ENCODE peak calls at places on chromosomes 3 and 15, in seven cellular contexts. One of them, this sample, is unnamed.

GRCh38 chr15:66780172-66780972 is 78.3 kb downstream of the SMAD6 start:
- DNase-seq in activated naive CD4-positive, alpha-beta T cell treated with anti-CD3 and anti-CD28 coated beads, Interleukin-2, amount 50 U/mL, for 72 hours: no peak
- DNase-seq in activated CD4-positive, alpha-beta memory T cell treated with anti-CD3 and anti-CD28 coated beads for 36 hours: no peak
- DNase-seq in Calu3: peak
- DNase-seq in EL: peak
- DNase-seq in fibroblast of mammary gland: peak
- DNase-seq in HS-5: peak
- DNase-seq in this sample: no peak

GRCh38 chr15:81288616-81289015 is 35.3 kb downstream of the STARD5 start:
- DNase-seq in activated naive CD4-positive, alpha-beta T cell treated with anti-CD3 and anti-CD28 coated beads, Interleukin-2, amount 50 U/mL, for 72 hours: no peak
- DNase-seq in activated CD4-positive, alpha-beta memory T cell treated with anti-CD3 and anti-CD28 coated beads for 36 hours: no peak
- DNase-seq in Calu3: no peak
- DNase-seq in EL: no peak
- DNase-seq in fibroblast of mammary gland: no peak
- DNase-seq in HS-5: no peak
- DNase-seq in this sample: no peak

GRCh38 chr3:16350041-16350952 is 85.3 kb downstream of the OXNAD1 start:
- DNase-seq in activated naive CD4-positive, alpha-beta T cell treated with anti-CD3 and anti-CD28 coated beads, Interleukin-2, amount 50 U/mL, for 72 hours: no peak
- DNase-seq in activated CD4-positive, alpha-beta memory T cell treated with anti-CD3 and anti-CD28 coated beads for 36 hours: no peak
- DNase-seq in Calu3: no peak
- DNase-seq in EL: peak
- DNase-seq in fibroblast of mammary gland: peak
- DNase-seq in HS-5: peak
- DNase-seq in this sample: no peak

GRCh38 chr15:73781038-73781925 is 28.1 kb upstream of the INSYN1 start:
- DNase-seq in activated naive CD4-positive, alpha-beta T cell treated with anti-CD3 and anti-CD28 coated beads, Interleukin-2, amount 50 U/mL, for 72 hours: no peak
- DNase-seq in activated CD4-positive, alpha-beta memory T cell treated with anti-CD3 and anti-CD28 coated beads for 36 hours: peak
- DNase-seq in Calu3: peak
- DNase-seq in EL: peak
- DNase-seq in fibroblast of mammary gland: peak
- DNase-seq in HS-5: no peak
- DNase-seq in this sample: peak

GRCh38 chr3:29637093-29637492 is 356.2 kb downstream of the RBMS3 start:
- DNase-seq in activated naive CD4-positive, alpha-beta T cell treated with anti-CD3 and anti-CD28 coated beads, Interleukin-2, amount 50 U/mL, for 72 hours: no peak
- DNase-seq in activated CD4-positive, alpha-beta memory T cell treated with anti-CD3 and anti-CD28 coated beads for 36 hours: no peak
- DNase-seq in Calu3: no peak
- DNase-seq in EL: no peak
- DNase-seq in fibroblast of mammary gland: peak
- DNase-seq in HS-5: no peak
- DNase-seq in this sample: no peak

GRCh38 chr3:187669675-187670504 is at the start of gene SST:
- DNase-seq in activated naive CD4-positive, alpha-beta T cell treated with anti-CD3 and anti-CD28 coated beads, Interleukin-2, amount 50 U/mL, for 72 hours: no peak
- DNase-seq in activated CD4-positive, alpha-beta memory T cell treated with anti-CD3 and anti-CD28 coated beads for 36 hours: peak
- DNase-seq in Calu3: peak
- DNase-seq in EL: peak
- DNase-seq in fibroblast of mammary gland: peak
- DNase-seq in HS-5: no peak
- DNase-seq in this sample: peak

GRCh38 chr3:49294343-49294742 is 17.3 kb upstream of the C3orf62 start:
- DNase-seq in activated naive CD4-positive, alpha-beta T cell treated with anti-CD3 and anti-CD28 coated beads, Interleukin-2, amount 50 U/mL, for 72 hours: no peak
- DNase-seq in activated CD4-positive, alpha-beta memory T cell treated with anti-CD3 and anti-CD28 coated beads for 36 hours: no peak
- DNase-seq in Calu3: no peak
- DNase-seq in EL: no peak
- DNase-seq in fibroblast of mammary gland: no peak
- DNase-seq in HS-5: no peak
- DNase-seq in this sample: no peak

GRCh38 chr15:51796777-51797474 is 32.5 kb upstream of the TMOD3 start:
- DNase-seq in activated naive CD4-positive, alpha-beta T cell treated with anti-CD3 and anti-CD28 coated beads, Interleukin-2, amount 50 U/mL, for 72 hours: no peak
- DNase-seq in activated CD4-positive, alpha-beta memory T cell treated with anti-CD3 and anti-CD28 coated beads for 36 hours: no peak
- DNase-seq in Calu3: no peak
- DNase-seq in EL: no peak
- DNase-seq in fibroblast of mammary gland: peak
- DNase-seq in HS-5: no peak
- DNase-seq in this sample: no peak

GRCh38 chr15:91257755-91258435 is 157.8 kb downstream of the SV2B start:
- DNase-seq in activated naive CD4-positive, alpha-beta T cell treated with anti-CD3 and anti-CD28 coated beads, Interleukin-2, amount 50 U/mL, for 72 hours: no peak
- DNase-seq in activated CD4-positive, alpha-beta memory T cell treated with anti-CD3 and anti-CD28 coated beads for 36 hours: no peak
- DNase-seq in Calu3: no peak
- DNase-seq in EL: no peak
- DNase-seq in fibroblast of mammary gland: no peak
- DNase-seq in HS-5: no peak
- DNase-seq in this sample: no peak

GRCh38 chr15:86608461-86608860 is 528.8 kb downstream of the AGBL1 start:
- DNase-seq in activated naive CD4-positive, alpha-beta T cell treated with anti-CD3 and anti-CD28 coated beads, Interleukin-2, amount 50 U/mL, for 72 hours: no peak
- DNase-seq in activated CD4-positive, alpha-beta memory T cell treated with anti-CD3 and anti-CD28 coated beads for 36 hours: no peak
- DNase-seq in Calu3: no peak
- DNase-seq in EL: no peak
- DNase-seq in fibroblast of mammary gland: no peak
- DNase-seq in HS-5: no peak
- DNase-seq in this sample: no peak

GRCh38 chr3:146164071-146164470 is 3.1 kb upstream of the PLOD2 start:
- DNase-seq in activated naive CD4-positive, alpha-beta T cell treated with anti-CD3 and anti-CD28 coated beads, Interleukin-2, amount 50 U/mL, for 72 hours: no peak
- DNase-seq in activated CD4-positive, alpha-beta memory T cell treated with anti-CD3 and anti-CD28 coated beads for 36 hours: no peak
- DNase-seq in Calu3: no peak
- DNase-seq in EL: peak
- DNase-seq in fibroblast of mammary gland: peak
- DNase-seq in HS-5: no peak
- DNase-seq in this sample: no peak

GRCh38 chr3:196003611-196004010 is 78.3 kb downstream of the TFRC start:
- DNase-seq in activated naive CD4-positive, alpha-beta T cell treated with anti-CD3 and anti-CD28 coated beads, Interleukin-2, amount 50 U/mL, for 72 hours: no peak
- DNase-seq in activated CD4-positive, alpha-beta memory T cell treated with anti-CD3 and anti-CD28 coated beads for 36 hours: no peak
- DNase-seq in Calu3: no peak
- DNase-seq in EL: no peak
- DNase-seq in fibroblast of mammary gland: no peak
- DNase-seq in HS-5: no peak
- DNase-seq in this sample: no peak

This sample was measured in Caco-2.